ENCODE peak calls at places on chromosomes 16 and 17, in four cellular contexts. T, O, Q and S are unnamed samples.

GRCh38 chr17:2214887-2215615 is 88.5 kb downstream of the SMG6 start:
- DNase-seq in T (no peak), Q (peak), O (no peak), S (peak)

GRCh38 chr16:13621639-13622038 is 298.3 kb upstream of the ERCC4 start:
- DNase-seq in O (no peak), T (no peak), Q (no peak), S (no peak)

GRCh38 chr17:82154881-82155331 is 56.9 kb upstream of the FASN start:
- DNase-seq in T (no peak), O (no peak), Q (no peak), S (no peak)

GRCh38 chr17:46023783-46024388 is 24.8 kb downstream of the STH start:
- DNase-seq in T (no peak), Q (no peak), O (no peak), S (peak)

GRCh38 chr16:3659200-3659599 is 4.7 kb downstream of the DNASE1 start:
- DNase-seq in O (no peak), Q (no peak), T (peak), S (no peak)

GRCh38 chr17:45693792-45694191 is 90.3 kb upstream of the CRHR1 start:
- DNase-seq in T (no peak), O (no peak), Q (no peak), S (no peak)

GRCh38 chr17:61491981-61492380 is 39.8 kb downstream of the TBX4 start:
- DNase-seq in O (no peak), Q (no peak), T (no peak), S (no peak)

GRCh38 chr17:27651411-27652345 is 20.7 kb downstream of the LGALS9 start:
- DNase-seq in T (no peak), O (peak), Q (peak), S (peak)

GRCh38 chr17:17713839-17714238 is 32.6 kb downstream of the RAI1 start:
- DNase-seq in O (no peak), T (no peak), Q (no peak), S (no peak)

GRCh38 chr16:84985079-84986065 is 26.0 kb downstream of the ZDHHC7 start:
- DNase-seq in O (no peak), T (peak), Q (no peak), S (no peak)

GRCh38 chr17:44733753-44734152 is 25.0 kb upstream of the ADAM11 start:
- DNase-seq in O (no peak), Q (peak), T (peak), S (no peak)

GRCh38 chr17:55816532-55817272 is 65.9 kb downstream of the PCTP start:
- DNase-seq in T (no peak), Q (peak), O (no peak), S (no peak)

GRCh38 chr17:66715076-66715675 is 119.7 kb upstream of the CACNG5 start:
- DNase-seq in T (no peak), Q (no peak), O (no peak), S (no peak)

GRCh38 chr17:63309021-63309420 is 137.1 kb downstream of the CYB561 start:
- DNase-seq in T (no peak), O (no peak), Q (no peak), S (no peak)

GRCh38 chr17:53570731-53571130 is 252.0 kb upstream of the KIF2B start:
- DNase-seq in T (peak), O (no peak), Q (no peak), S (no peak)

GRCh38 chr16:81012974-81013373 is 6.0 kb downstream of the CENPN start:
- DNase-seq in T (no peak), O (no peak), Q (no peak), S (no peak)

GRCh38 chr16:31475949-31476304 is 4.0 kb downstream of the TGFB1I1 start:
- DNase-seq in T (no peak), O (no peak), Q (no peak), S (no peak)

GRCh38 chr17:80491478-80492342 is 15.3 kb upstream of the NPTX1 start:
- DNase-seq in T (no peak), O (no peak), Q (no peak), S (no peak)

GRCh38 chr17:78249074-78249835 is 17.8 kb downstream of the TMEM235 start:
- DNase-seq in Q (no peak), O (no peak), T (no peak), S (no peak)

GRCh38 chr16:11914759-11915643 is 755 bp downstream of the GSPT1 start:
- DNase-seq in Q (peak), T (peak), O (peak), S (peak)

GRCh38 chr16:19168173-19169080 is at the start of gene SYT17:
- DNase-seq in Q (no peak), T (peak), O (no peak), S (peak)

GRCh38 chr16:17304814-17305169 is 166.0 kb downstream of the XYLT1 start:
- DNase-seq in Q (peak), T (no peak), O (no peak), S (no peak)

GRCh38 chr17:70527364-70527888 is 358.1 kb downstream of the KCNJ2 start:
- DNase-seq in Q (no peak), T (no peak), O (no peak), S (no peak)

GRCh38 chr16:72197556-72197955 is 25.6 kb upstream of the PMFBP1 start:
- DNase-seq in Q (no peak), T (no peak), O (no peak), S (no peak)

GRCh38 chr16:2070576-2071453 is 23.0 kb downstream of the TSC2 start:
- DNase-seq in O (no peak), Q (no peak), T (no peak), S (no peak)

GRCh38 chr17:44307387-44308186 is 814 bp upstream of the RUNDC3A start:
- DNase-seq in O (no peak), T (peak), Q (no peak), S (peak)

GRCh38 chr17:29709861-29710849 is 87.4 kb upstream of the CORO6 start:
- DNase-seq in Q (peak), O (no peak), T (no peak), S (no peak)